ENCODE peak calls at places on chromosomes 7 and 10, in four cellular contexts. One of them, this sample, is unnamed.

GRCh38 chr7:55570218-55570873 is 2.0 kb downstream of the VOPP1 start:
- DNase-seq in right lobe of liver: no peak
- DNase-seq in heart right ventricle: no peak
- DNase-seq in small intestine: no peak
- DNase-seq in this sample: no peak

GRCh38 chr10:80204193-80204714 is 1.1 kb downstream of the ANXA11 start:
- DNase-seq in right lobe of liver: peak; percentile 67
- DNase-seq in heart right ventricle: no peak
- DNase-seq in small intestine: peak; percentile 92
- DNase-seq in this sample: no peak

GRCh38 chr10:3226960-3227724 is 54.6 kb upstream of the PITRM1 start:
- DNase-seq in right lobe of liver: no peak
- DNase-seq in heart right ventricle: no peak
- DNase-seq in small intestine: no peak
- DNase-seq in this sample: no peak

GRCh38 chr10:74189999-74190421 is 39.0 kb downstream of the ADK start:
- DNase-seq in right lobe of liver: no peak
- DNase-seq in heart right ventricle: no peak
- DNase-seq in small intestine: peak; percentile 21
- DNase-seq in this sample: peak; percentile 20

GRCh38 chr7:104980969-104981670 is 32.9 kb upstream of the KMT2E start:
- DNase-seq in right lobe of liver: no peak
- DNase-seq in heart right ventricle: no peak
- DNase-seq in small intestine: peak; percentile 59
- DNase-seq in this sample: no peak

GRCh38 chr7:149866817-149867447 is 6.8 kb upstream of the ATP6V0E2 start:
- DNase-seq in right lobe of liver: peak; percentile 42
- DNase-seq in heart right ventricle: peak; percentile 52
- DNase-seq in small intestine: no peak
- DNase-seq in this sample: no peak

GRCh38 chr7:108004220-108005142 is 1.5 kb upstream of the LAMB1 start:
- DNase-seq in right lobe of liver: peak; percentile 72
- DNase-seq in heart right ventricle: no peak
- DNase-seq in small intestine: peak; percentile 59
- DNase-seq in this sample: no peak

GRCh38 chr10:103991393-103992128 is 24.6 kb downstream of the SLK start:
- DNase-seq in right lobe of liver: no peak
- DNase-seq in heart right ventricle: no peak
- DNase-seq in small intestine: no peak
- DNase-seq in this sample: no peak

GRCh38 chr7:117285821-117286220 is 37.0 kb downstream of the WNT2 start:
- DNase-seq in right lobe of liver: no peak
- DNase-seq in heart right ventricle: no peak
- DNase-seq in small intestine: no peak
- DNase-seq in this sample: no peak

GRCh38 chr7:85186521-85187241 is at the start of gene SEMA3D:
- DNase-seq in right lobe of liver: peak; percentile 45
- DNase-seq in heart right ventricle: peak; percentile 67
- DNase-seq in small intestine: peak; percentile 66
- DNase-seq in this sample: peak; percentile 57

GRCh38 chr7:33854951-33855350 is 50.4 kb upstream of the BMPER start:
- DNase-seq in right lobe of liver: no peak
- DNase-seq in heart right ventricle: no peak
- DNase-seq in small intestine: no peak
- DNase-seq in this sample: no peak

GRCh38 chr7:149772821-149773425 is 465 bp downstream of the ZNF467 start:
- DNase-seq in right lobe of liver: peak; percentile 67
- DNase-seq in heart right ventricle: no peak
- DNase-seq in small intestine: peak; percentile 15
- DNase-seq in this sample: no peak

GRCh38 chr7:92695308-92696261 is 105.4 kb upstream of the FAM133B start:
- DNase-seq in right lobe of liver: peak; percentile 89
- DNase-seq in heart right ventricle: peak; percentile 31
- DNase-seq in small intestine: peak; percentile 91
- DNase-seq in this sample: peak; percentile 31

GRCh38 chr10:89001428-89002072 is 11.0 kb downstream of the FAS start:
- DNase-seq in right lobe of liver: no peak
- DNase-seq in heart right ventricle: no peak
- DNase-seq in small intestine: no peak
- DNase-seq in this sample: no peak

GRCh38 chr10:51832652-51833383 is 133.4 kb upstream of the CSTF2T start:
- DNase-seq in right lobe of liver: no peak
- DNase-seq in heart right ventricle: no peak
- DNase-seq in small intestine: no peak
- DNase-seq in this sample: no peak

GRCh38 chr7:48168159-48168558 is 3.1 kb upstream of the ABCA13 start:
- DNase-seq in right lobe of liver: no peak
- DNase-seq in heart right ventricle: no peak
- DNase-seq in small intestine: peak; percentile 48
- DNase-seq in this sample: no peak

GRCh38 chr10:100186253-100186780 is 488 bp upstream of the ERLIN1 start:
- DNase-seq in right lobe of liver: no peak
- DNase-seq in heart right ventricle: peak; percentile 19
- DNase-seq in small intestine: peak; percentile 60
- DNase-seq in this sample: no peak

GRCh38 chr10:88181902-88182671 is 318.7 kb downstream of the PTEN start:
- DNase-seq in right lobe of liver: no peak
- DNase-seq in heart right ventricle: no peak
- DNase-seq in small intestine: no peak
- DNase-seq in this sample: no peak

GRCh38 chr10:593016-593415 is 96.5 kb downstream of the DIP2C start:
- DNase-seq in right lobe of liver: no peak
- DNase-seq in heart right ventricle: no peak
- DNase-seq in small intestine: no peak
- DNase-seq in this sample: no peak

GRCh38 chr7:111184960-111185359 is 94.0 kb downstream of the LRRN3 start:
- DNase-seq in right lobe of liver: no peak
- DNase-seq in heart right ventricle: no peak
- DNase-seq in small intestine: no peak
- DNase-seq in this sample: no peak

GRCh38 chr7:110994028-110994967 is 96.6 kb upstream of the LRRN3 start:
- DNase-seq in right lobe of liver: no peak
- DNase-seq in heart right ventricle: no peak
- DNase-seq in small intestine: no peak
- DNase-seq in this sample: no peak

GRCh38 chr10:11555556-11555955 is 55.9 kb downstream of the USP6NL start:
- DNase-seq in right lobe of liver: no peak
- DNase-seq in heart right ventricle: no peak
- DNase-seq in small intestine: no peak
- DNase-seq in this sample: no peak

GRCh38 chr10:22251751-22252285 is 34.0 kb upstream of the EBLN1 start:
- DNase-seq in right lobe of liver: peak; percentile 59
- DNase-seq in heart right ventricle: peak; percentile 64
- DNase-seq in small intestine: peak; percentile 58
- DNase-seq in this sample: peak; percentile 52

GRCh38 chr10:58237014-58237830 is 30.5 kb downstream of the IPMK start:
- DNase-seq in right lobe of liver: no peak
- DNase-seq in heart right ventricle: no peak
- DNase-seq in small intestine: no peak
- DNase-seq in this sample: no peak

GRCh38 chr10:122490786-122491680 is 29.7 kb downstream of the HTRA1 start:
- DNase-seq in right lobe of liver: no peak
- DNase-seq in heart right ventricle: no peak
- DNase-seq in small intestine: peak; percentile 20
- DNase-seq in this sample: no peak

GRCh38 chr10:77907900-77908717 is 18.4 kb downstream of the DLG5 start:
- DNase-seq in right lobe of liver: no peak
- DNase-seq in heart right ventricle: no peak
- DNase-seq in small intestine: no peak
- DNase-seq in this sample: no peak

GRCh38 chr7:105916603-105917002 is 40.2 kb upstream of the ATXN7L1 start:
- DNase-seq in right lobe of liver: no peak
- DNase-seq in heart right ventricle: no peak
- DNase-seq in small intestine: no peak
- DNase-seq in this sample: no peak

GRCh38 chr10:133357293-133358151 is at the start of gene FUOM:
- DNase-seq in right lobe of liver: peak; percentile 83
- DNase-seq in heart right ventricle: peak; percentile 66
- DNase-seq in small intestine: peak; percentile 67
- DNase-seq in this sample: no peak

GRCh38 chr10:76202777-76203176 is 771.4 kb downstream of the LRMDA start:
- DNase-seq in right lobe of liver: no peak
- DNase-seq in heart right ventricle: no peak
- DNase-seq in small intestine: no peak
- DNase-seq in this sample: no peak

GRCh38 chr7:92768501-92769360 is 67.6 kb downstream of the CDK6 start:
- DNase-seq in right lobe of liver: no peak
- DNase-seq in heart right ventricle: no peak
- DNase-seq in small intestine: no peak
- DNase-seq in this sample: no peak

GRCh38 chr10:72254891-72255568 is 18.7 kb upstream of the DDIT4 start:
- DNase-seq in right lobe of liver: peak; percentile 97
- DNase-seq in heart right ventricle: peak; percentile 90
- DNase-seq in small intestine: peak; percentile 89
- DNase-seq in this sample: peak; percentile 91

GRCh38 chr7:40483630-40484029 is 348.8 kb downstream of the SUGCT start:
- DNase-seq in right lobe of liver: no peak
- DNase-seq in heart right ventricle: no peak
- DNase-seq in small intestine: no peak
- DNase-seq in this sample: no peak

GRCh38 chr7:46315891-46316290 is 394.8 kb upstream of the IGFBP3 start:
- DNase-seq in right lobe of liver: no peak
- DNase-seq in heart right ventricle: no peak
- DNase-seq in small intestine: no peak
- DNase-seq in this sample: no peak

GRCh38 chr7:141648276-141649114 is 53.5 kb downstream of the DENND11 start:
- DNase-seq in right lobe of liver: no peak
- DNase-seq in heart right ventricle: no peak
- DNase-seq in small intestine: no peak
- DNase-seq in this sample: no peak
- H3K36me3 ChIP-seq in right lobe of liver: no peaks in the 10 kb centered on the region
- H3K36me3 ChIP-seq in heart right ventricle: peaks cover 55% of the 10 kb centered on the region
- H3K36me3 ChIP-seq in small intestine: no peaks in the 10 kb centered on the region
- H3K36me3 ChIP-seq in this sample: no peaks in the 10 kb centered on the region

GRCh38 chr7:4762121-4763055 is 13.0 kb upstream of the AP5Z1 start:
- DNase-seq in right lobe of liver: no peak
- DNase-seq in heart right ventricle: no peak
- DNase-seq in small intestine: no peak
- DNase-seq in this sample: no peak
- H3K36me3 ChIP-seq in right lobe of liver: no peaks in the 10 kb centered on the region
- H3K36me3 ChIP-seq in heart right ventricle: peaks cover 98% of the 10 kb centered on the region
- H3K36me3 ChIP-seq in small intestine: peaks cover 19% of the 10 kb centered on the region
- H3K36me3 ChIP-seq in this sample: peaks cover 98% of the 10 kb centered on the region

GRCh38 chr7:94997547-94997946 is 90.2 kb downstream of the PPP1R9A start:
- DNase-seq in right lobe of liver: no peak
- DNase-seq in heart right ventricle: no peak
- DNase-seq in small intestine: no peak
- DNase-seq in this sample: no peak

GRCh38 chr7:94998951-94999350 is 91.6 kb downstream of the PPP1R9A start:
- DNase-seq in right lobe of liver: no peak
- DNase-seq in heart right ventricle: no peak
- DNase-seq in small intestine: peak; percentile 57
- DNase-seq in this sample: no peak

GRCh38 chr7:95001258-95001657 is 93.9 kb downstream of the PPP1R9A start:
- DNase-seq in right lobe of liver: no peak
- DNase-seq in heart right ventricle: no peak
- DNase-seq in small intestine: peak; percentile 17
- DNase-seq in this sample: no peak

GRCh38 chr7:95001815-95002561 is 94.6 kb downstream of the PPP1R9A start:
- DNase-seq in right lobe of liver: no peak
- DNase-seq in heart right ventricle: no peak
- DNase-seq in small intestine: no peak
- DNase-seq in this sample: no peak

DNA sequence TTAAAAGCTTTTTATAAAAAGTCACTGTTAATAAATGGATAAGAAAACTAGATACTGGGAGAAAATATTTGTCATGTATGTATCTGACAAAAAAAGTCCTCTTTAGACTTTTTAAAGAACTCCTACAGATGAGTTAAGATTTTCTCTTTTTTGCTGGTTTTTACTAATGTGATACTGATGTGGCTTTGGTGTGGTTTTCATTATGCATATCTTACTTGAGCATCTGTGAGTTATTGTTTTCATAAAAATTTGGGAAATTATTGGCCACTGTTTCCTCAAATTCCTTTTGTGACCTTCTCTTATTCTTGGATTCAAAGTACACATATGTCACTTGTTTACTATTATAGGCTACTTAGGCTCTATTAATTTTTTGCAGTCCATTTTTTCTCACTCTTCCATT is 88.9 kb downstream of the PPP1R9A start:
- DNase-seq in right lobe of liver: no peak
- DNase-seq in heart right ventricle: no peak
- DNase-seq in small intestine: no peak
- DNase-seq in this sample: no peak
- H3K36me3 ChIP-seq in right lobe of liver: no peaks in the 10 kb centered on the region
- H3K36me3 ChIP-seq in heart right ventricle: no peaks in the 10 kb centered on the region
- H3K36me3 ChIP-seq in small intestine: no peaks in the 10 kb centered on the region
- H3K36me3 ChIP-seq in this sample: no peaks in the 10 kb centered on the region

DNA sequence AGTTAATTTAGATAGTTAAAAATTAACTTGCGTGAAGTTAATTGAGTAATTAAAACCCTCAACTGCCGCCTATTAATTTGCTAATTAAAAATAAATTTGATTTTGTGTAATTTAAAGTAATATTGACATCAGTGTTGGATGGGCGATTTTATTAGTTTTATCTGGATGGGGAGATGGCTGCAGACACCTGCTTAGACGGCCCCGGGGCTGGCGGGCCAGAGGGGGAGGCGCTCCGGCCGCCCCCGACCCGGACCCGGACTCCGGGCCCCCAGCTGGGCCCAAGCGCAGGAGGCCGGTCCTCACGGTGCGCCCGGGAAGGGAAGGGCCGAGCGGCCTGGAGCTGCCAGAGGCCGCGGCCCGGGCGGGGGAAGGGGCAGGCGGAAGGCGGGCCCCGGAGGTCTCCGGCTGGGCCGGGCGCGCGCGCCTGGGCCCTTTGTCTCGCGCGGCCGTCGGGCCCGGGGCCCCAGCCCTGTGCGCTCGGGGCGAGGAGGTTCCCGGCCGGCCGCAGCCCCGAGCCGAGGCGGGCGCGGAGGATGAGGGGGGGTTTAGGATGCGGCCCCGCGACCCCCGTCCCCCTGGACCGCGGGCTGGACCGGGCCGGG is 3.2 kb upstream of the UNCX start:
- DNase-seq in right lobe of liver: no peak
- DNase-seq in heart right ventricle: no peak
- DNase-seq in small intestine: no peak
- DNase-seq in this sample: no peak
- H3K36me3 ChIP-seq in right lobe of liver: no peaks in the 10 kb centered on the region
- H3K36me3 ChIP-seq in heart right ventricle: no peaks in the 10 kb centered on the region
- H3K36me3 ChIP-seq in small intestine: no peaks in the 10 kb centered on the region
- H3K36me3 ChIP-seq in this sample: no peaks in the 10 kb centered on the region

DNA sequence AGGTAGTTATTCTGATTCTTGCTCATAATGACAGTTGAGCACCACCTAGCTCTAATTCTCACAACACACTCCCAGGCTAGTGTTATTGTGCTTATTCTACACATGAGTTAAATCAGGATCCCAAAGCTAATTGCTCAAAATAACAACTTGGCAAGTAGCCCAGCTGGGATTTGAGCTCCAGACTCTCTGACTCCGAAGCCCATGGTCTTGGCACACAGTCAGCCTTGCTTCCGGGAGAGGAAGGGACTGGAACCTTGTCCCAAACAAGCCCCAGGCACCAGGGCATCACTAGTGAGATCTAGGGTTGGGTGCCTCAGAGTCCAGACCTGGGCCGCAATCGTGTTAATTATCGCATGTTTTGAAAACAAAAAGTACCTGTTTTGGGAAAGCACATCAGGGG is 101.4 kb downstream of the GPAM start:
- DNase-seq in right lobe of liver: peak; percentile 51
- DNase-seq in heart right ventricle: peak; percentile 35
- DNase-seq in small intestine: peak; percentile 27
- DNase-seq in this sample: no peak
- H3K36me3 ChIP-seq in right lobe of liver: no peaks in the 10 kb centered on the region
- H3K36me3 ChIP-seq in heart right ventricle: no peaks in the 10 kb centered on the region
- H3K36me3 ChIP-seq in small intestine: no peaks in the 10 kb centered on the region
- H3K36me3 ChIP-seq in this sample: no peaks in the 10 kb centered on the region